ENCODE peak calls at places on chromosomes 2 and 18, in six cellular contexts. P, E, Q, F, N and M are unnamed samples.

GRCh38 chr2:218860950-218861381 is 1.4 kb downstream of the WNT6 start:
- DNase-seq in E (peak; percentile 85), P (peak; percentile 76), F (peak; percentile 82), N (no peak), Q (peak; percentile 81), M (peak; percentile 78)

GRCh38 chr2:127626917-127627739 is 18.8 kb upstream of the GPR17 start:
- DNase-seq in N (no peak), P (no peak), Q (no peak), F (no peak), E (no peak), M (no peak)

GRCh38 chr18:61771861-61772260 is 120.9 kb downstream of the RNF152 start:
- DNase-seq in Q (no peak), P (no peak), F (no peak), E (no peak), N (no peak), M (no peak)

GRCh38 chr2:16664809-16665745 is 557 bp downstream of the CYRIA start:
- DNase-seq in E (no peak), F (no peak), Q (no peak), N (no peak), P (no peak), M (no peak)

GRCh38 chr2:176583530-176584101 is 314.4 kb downstream of the MTX2 start:
- DNase-seq in F (no peak), P (no peak), Q (no peak), E (no peak), N (no peak), M (no peak)

GRCh38 chr18:76349067-76349715 is 145.9 kb downstream of the ZNF516 start:
- DNase-seq in E (peak; percentile 56), F (peak; percentile 41), P (peak; percentile 68), N (no peak), Q (peak; percentile 46), M (peak; percentile 67)

GRCh38 chr2:157984866-157985265 is 108.7 kb upstream of the ACVR1 start:
- DNase-seq in Q (no peak), F (no peak), P (no peak), N (no peak), E (no peak), M (no peak)

GRCh38 chr2:163248321-163249090 is 409.9 kb upstream of the KCNH7 start:
- DNase-seq in P (no peak), N (no peak), Q (no peak), E (peak; percentile 3), F (no peak), M (no peak)

GRCh38 chr18:2312440-2312839 is 258.9 kb downstream of the METTL4 start:
- DNase-seq in P (no peak), F (no peak), Q (no peak), E (no peak), N (peak; percentile 20), M (no peak)

GRCh38 chr2:177506506-177506905 is 113.9 kb downstream of the AGPS start:
- DNase-seq in Q (no peak), E (no peak), N (no peak), P (no peak), F (no peak), M (no peak)

GRCh38 chr18:56445422-56445821 is 193.0 kb downstream of the TXNL1 start:
- DNase-seq in P (no peak), E (no peak), N (no peak), Q (no peak), F (no peak), M (no peak)

GRCh38 chr18:26547302-26548143 is 830 bp downstream of the KCTD1 start:
- DNase-seq in Q (no peak), E (no peak), F (no peak), P (no peak), N (no peak), M (no peak)

GRCh38 chr2:148658807-148659722 is 14.5 kb downstream of the EPC2 start:
- DNase-seq in P (no peak), F (no peak), N (peak; percentile 56), Q (no peak), E (no peak), M (no peak)

GRCh38 chr18:55376387-55376786 is 211.6 kb downstream of the TCF4 start:
- DNase-seq in Q (no peak), E (no peak), F (no peak), N (peak; percentile 68), P (no peak), M (no peak)

GRCh38 chr2:73085691-73086090 is 14.2 kb upstream of the SFXN5 start:
- DNase-seq in N (no peak), F (peak; percentile 57), Q (no peak), P (peak; percentile 83), E (peak; percentile 67), M (peak; percentile 74)

GRCh38 chr18:76823574-76823973 is 1.2 kb downstream of the ZNF236 start:
- DNase-seq in Q (no peak), N (no peak), P (peak; percentile 67), F (no peak), E (no peak), M (no peak)

GRCh38 chr2:75465317-75465998 is 95.3 kb downstream of the EVA1A start:
- DNase-seq in P (no peak), Q (no peak), E (no peak), F (no peak), N (no peak), M (peak; percentile 61)

GRCh38 chr2:3112131-3112530 is 265.5 kb downstream of the EIPR1 start:
- DNase-seq in N (no peak), E (no peak), Q (no peak), F (no peak), P (no peak), M (no peak)

GRCh38 chr2:127034056-127034455 is 72.9 kb downstream of the BIN1 start:
- DNase-seq in F (no peak), E (no peak), Q (no peak), P (no peak), N (no peak), M (no peak)

GRCh38 chr2:213149332-213149875 is 2.0 kb downstream of the IKZF2 start:
- DNase-seq in E (no peak), Q (no peak), P (peak; percentile 0), F (no peak), N (no peak), M (no peak)

GRCh38 chr2:139281124-139281523 is 500.9 kb upstream of the NXPH2 start:
- DNase-seq in E (no peak), N (no peak), Q (no peak), F (no peak), P (no peak), M (no peak)
- TF ChIP-seq ZNF274 in E (no peak), N (no peak), Q (no peak), F (no peak), P (no peak), M (no peak)

GRCh38 chr2:170711774-170712652 is 3.1 kb upstream of the SP5 start:
- DNase-seq in Q (no peak), N (no peak), F (peak; percentile 56), P (no peak), E (no peak), M (peak; percentile 99)

GRCh38 chr2:170711196-170711773 is 3.9 kb upstream of the SP5 start:
- DNase-seq in E (no peak), F (no peak), Q (no peak), P (no peak), N (no peak), M (peak; percentile 81)

GRCh38 chr2:170713280-170714155 is 1.6 kb upstream of the SP5 start:
- DNase-seq in E (no peak), F (no peak), Q (no peak), P (no peak), N (no peak), M (peak; percentile 26)

GRCh38 chr2:170714156-170715061 is 728 bp upstream of the SP5 start:
- DNase-seq in P (peak; percentile 85), F (no peak), E (no peak), N (no peak), Q (no peak), M (no peak)

GRCh38 chr2:170712653-170713279 is 2.4 kb upstream of the SP5 start:
- DNase-seq in P (no peak), E (no peak), Q (no peak), N (no peak), F (no peak), M (no peak)
- TF ChIP-seq ZNF274 in P (no peak), E (no peak), Q (no peak), N (no peak), F (no peak), M (no peak)

GRCh38 chr2:182324665-182325064 is 102.2 kb downstream of the PDE1A start:
- DNase-seq in E (no peak), P (no peak), N (no peak), F (no peak), Q (no peak), M (no peak)
- TF ChIP-seq ZNF274 in E (no peak), P (no peak), N (no peak), F (no peak), Q (no peak), M (no peak)

GRCh38 chr2:230254152-230254881 is 28.8 kb downstream of the SP140 start:
- DNase-seq in P (no peak), F (no peak), E (no peak), N (no peak), Q (no peak), M (no peak)
- TF ChIP-seq ZNF274 in P (no peak), F (no peak), E (no peak), N (no peak), Q (no peak), M (no peak)

DNA sequence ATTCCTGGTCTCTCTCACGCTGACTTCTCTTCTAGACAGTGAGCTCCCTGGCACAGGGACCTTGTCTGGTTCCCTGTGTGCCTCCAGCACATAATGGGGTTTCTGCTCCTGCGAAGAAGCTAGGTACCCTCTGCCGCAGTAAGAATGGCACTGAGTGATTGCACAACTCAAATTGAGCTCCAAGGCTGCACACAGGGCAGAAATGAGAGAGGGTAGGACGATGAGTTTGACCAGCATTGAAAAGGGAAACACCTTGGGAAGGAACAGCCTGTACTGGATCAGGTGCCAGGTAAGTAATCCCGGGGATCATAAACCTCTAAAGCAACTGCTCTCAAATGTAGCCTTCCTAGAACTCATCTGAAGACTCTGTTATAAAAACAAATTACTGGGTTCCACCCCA is 21.0 kb upstream of the MSGN1 start:
- DNase-seq in N (no peak), Q (no peak), F (no peak), E (no peak), P (no peak), M (no peak)
- TF ChIP-seq ZNF274 in N (no peak), Q (no peak), F (no peak), E (no peak), P (no peak), M (no peak)

GRCh38 chr18:9092665-9093064 is 9.8 kb upstream of the NDUFV2 start:
- DNase-seq in Q (no peak), P (no peak), E (no peak), F (no peak), N (no peak), M (peak; percentile 97)
- TF ChIP-seq ZNF274 in Q (no peak), P (no peak), E (no peak), F (no peak), N (no peak), M (no peak)

GRCh38 chr2:227643990-227644551 is 22.5 kb upstream of the SCYGR5 start:
- DNase-seq in F (no peak), E (no peak), Q (no peak), N (no peak), P (no peak), M (peak; percentile 98)

GRCh38 chr2:227642691-227643090 is 23.9 kb upstream of the SCYGR5 start:
- DNase-seq in E (no peak), Q (no peak), F (no peak), N (no peak), P (no peak), M (peak; percentile 45)
- TF ChIP-seq ZNF274 in E (no peak), Q (no peak), F (no peak), N (no peak), P (no peak), M (no peak)